ENCODE peak calls at places on chromosomes 2 and 18, in four cellular contexts. D is upper lobe of left lung, A is omental fat pad, I is endodermal cell. M is an unnamed sample.

GRCh38 chr18:80175451-80176235 is 66.6 kb downstream of the ADNP2 start:
- DNase-seq in I (no peak), D (peak; percentile 31), A (no peak), M (peak; percentile 44)

GRCh38 chr18:6752200-6752873 is 22.8 kb downstream of the ARHGAP28 start:
- DNase-seq in I (peak; percentile 92), D (no peak), A (no peak), M (no peak)

GRCh38 chr2:101788995-101789970 is 91.8 kb downstream of the MAP4K4 start:
- DNase-seq in I (no peak), A (no peak), D (no peak), M (no peak)

GRCh38 chr2:53445376-53446072 is 322.1 kb upstream of the CHAC2 start:
- DNase-seq in A (no peak), D (no peak), I (no peak), M (no peak)

GRCh38 chr2:210072493-210072892 is 70.1 kb downstream of the RPE start:
- DNase-seq in I (peak; percentile 72), D (no peak), A (no peak), M (no peak)

GRCh38 chr2:157338013-157338412 is 12.4 kb upstream of the ERMN start:
- DNase-seq in D (no peak), I (no peak), A (no peak), M (no peak)

GRCh38 chr2:45237850-45238542 is 228.7 kb upstream of the SIX2 start:
- DNase-seq in D (no peak), A (no peak), I (no peak), M (no peak)

GRCh38 chr18:51447351-51447896 is 249.9 kb upstream of the MEX3C start:
- DNase-seq in D (no peak), A (no peak), I (peak; percentile 70), M (no peak)

GRCh38 chr2:2448178-2448577 is 117.1 kb upstream of the MYT1L start:
- DNase-seq in I (no peak), D (no peak), A (no peak), M (no peak)

GRCh38 chr2:241351640-241352031 is 4.4 kb upstream of the FARP2 start:
- DNase-seq in I (no peak), A (no peak), D (no peak), M (no peak)

GRCh38 chr18:45248240-45248903 is 366.9 kb upstream of the SLC14A2 start:
- DNase-seq in A (no peak), D (no peak), I (no peak), M (no peak)

GRCh38 chr2:54936766-54937165 is 113.5 kb downstream of the RTN4 start:
- DNase-seq in A (no peak), I (no peak), D (no peak), M (no peak)

GRCh38 chr2:16773080-16773713 is 107.6 kb upstream of the CYRIA start:
- DNase-seq in A (no peak), D (no peak), I (peak; percentile 81), M (no peak)

GRCh38 chr2:194867328-194867727 is 789.7 kb upstream of the SLC39A10 start:
- DNase-seq in D (no peak), I (no peak), A (no peak), M (no peak)

GRCh38 chr2:96977631-96978195 is 8.7 kb downstream of the FAM178B start:
- DNase-seq in I (no peak), D (no peak), A (no peak), M (no peak)

GRCh38 chr2:86787701-86788100 is 3.0 kb downstream of the CD8A start:
- DNase-seq in A (no peak), I (no peak), D (no peak), M (no peak)

GRCh38 chr2:190635781-190636180 is 13.1 kb upstream of the NAB1 start:
- DNase-seq in I (no peak), A (no peak), D (no peak), M (no peak)
- TF ChIP-seq CTCF in I (peak; percentile 15), A (no peak), D (no peak), M (no peak)

GRCh38 chr2:158723921-158724802 is 71.0 kb upstream of the DAPL1 start:
- DNase-seq in D (peak; percentile 66), I (peak; percentile 87), A (no peak), M (no peak)
- TF ChIP-seq CTCF in D (no peak), I (peak; percentile 71), A (no peak), M (no peak)

GRCh38 chr2:109396338-109397180 is 217.2 kb downstream of the SEPTIN10 start:
- DNase-seq in A (no peak), D (no peak), I (peak; percentile 73), M (no peak)
- TF ChIP-seq CTCF in A (no peak), D (no peak), I (peak; percentile 62), M (no peak)

GRCh38 chr2:10778724-10779115 is 33.9 kb downstream of the PDIA6 start:
- DNase-seq in A (no peak), I (peak; percentile 36), D (no peak), M (no peak)
- TF ChIP-seq CTCF in A (no peak), I (no peak), D (no peak), M (no peak)

GRCh38 chr2:135475128-135475527 is 55.9 kb downstream of the ZRANB3 start:
- DNase-seq in I (no peak), D (no peak), A (no peak), M (no peak)

GRCh38 chr2:135471106-135471505 is 59.9 kb downstream of the ZRANB3 start:
- DNase-seq in A (no peak), D (no peak), I (no peak), M (no peak)

GRCh38 chr2:135473567-135473966 is 57.5 kb downstream of the ZRANB3 start:
- DNase-seq in A (no peak), I (peak; percentile 51), D (no peak), M (no peak)
- TF ChIP-seq CTCF in A (no peak), I (peak; percentile 86), D (peak; percentile 17), M (no peak)

GRCh38 chr2:26874514-26874913 is 26.6 kb downstream of the DPYSL5 start:
- DNase-seq in I (no peak), D (no peak), A (no peak), M (no peak)

GRCh38 chr2:26875808-26876207 is 27.9 kb downstream of the DPYSL5 start:
- DNase-seq in D (no peak), A (no peak), I (no peak), M (no peak)

GRCh38 chr2:26875083-26875634 is 27.2 kb downstream of the DPYSL5 start:
- DNase-seq in I (no peak), D (no peak), A (no peak), M (no peak)

GRCh38 chr2:26873584-26873983 is 25.7 kb downstream of the DPYSL5 start:
- DNase-seq in I (no peak), A (no peak), D (no peak), M (no peak)

GRCh38 chr2:26876260-26876659 is 28.3 kb downstream of the DPYSL5 start:
- DNase-seq in I (no peak), D (no peak), A (no peak), M (no peak)
- TF ChIP-seq CTCF in I (no peak), D (no peak), A (no peak), M (no peak)